ENCODE peak calls at places on chromosome 2, in seven cellular contexts. X is HL-60, P is endothelial cell of umbilical vein, R is HCT116, G is thoracic aorta, O is IMR-90, C is lower lobe of right lung. Y is an unnamed sample.

GRCh38 chr2:218152777-218153176 is 14.0 kb downstream of the CXCR1 start:
- DNase-seq in X (no peak), G (no peak), C (no peak), O (no peak), P (no peak), R (peak), Y (no peak)

GRCh38 chr2:120134263-120134662 is 88.9 kb downstream of the TMEM185B start:
- DNase-seq in C (no peak), G (no peak), R (peak), P (peak), O (peak), X (no peak), Y (peak)

GRCh38 chr2:73034661-73035374 is 36.7 kb downstream of the SFXN5 start:
- DNase-seq in C (no peak), O (no peak), X (peak), G (no peak), R (no peak), P (no peak), Y (no peak)

GRCh38 chr2:97868986-97869721 is 126.6 kb downstream of the TMEM131 start:
- DNase-seq in O (peak), C (no peak), R (peak), G (peak), X (no peak), P (peak), Y (peak)

GRCh38 chr2:234291765-234292204 is 205.1 kb downstream of the ARL4C start:
- DNase-seq in R (no peak), O (peak), P (peak), X (peak), C (no peak), G (no peak), Y (peak)

GRCh38 chr2:170937980-170938379 is 8.9 kb downstream of the GORASP2 start:
- DNase-seq in G (no peak), C (no peak), O (no peak), R (no peak), X (no peak), P (no peak), Y (no peak)

GRCh38 chr2:134448650-134449049 is 194.8 kb downstream of the MGAT5 start:
- DNase-seq in G (no peak), R (no peak), C (no peak), X (no peak), O (no peak), P (no peak), Y (no peak)

GRCh38 chr2:233422050-233422639 is 67.9 kb downstream of the DGKD start:
- DNase-seq in C (peak), G (no peak), X (no peak), O (no peak), P (no peak), R (no peak), Y (no peak)

GRCh38 chr2:119760876-119761275 is 1.2 kb downstream of the PTPN4 start:
- DNase-seq in X (no peak), G (no peak), O (peak), P (peak), C (no peak), R (no peak), Y (peak)

GRCh38 chr2:205197468-205198129 is 484.7 kb upstream of the NRP2 start:
- DNase-seq in G (no peak), P (no peak), C (no peak), X (no peak), R (no peak), O (no peak), Y (no peak)

GRCh38 chr2:203532957-203533695 is 2.0 kb downstream of the RAPH1 start:
- DNase-seq in C (no peak), P (peak), G (no peak), R (no peak), X (no peak), O (peak), Y (peak)

GRCh38 chr2:239727776-239728600 is 297.2 kb downstream of the NDUFA10 start:
- DNase-seq in P (no peak), G (no peak), C (peak), X (no peak), R (no peak), O (no peak), Y (no peak)

GRCh38 chr2:237884681-237885080 is 25.3 kb downstream of the RAMP1 start:
- DNase-seq in G (no peak), P (no peak), O (no peak), C (peak), X (no peak), R (no peak), Y (no peak)

GRCh38 chr2:30268296-30268871 is 37.0 kb downstream of the LBH start:
- DNase-seq in R (no peak), G (no peak), O (no peak), C (no peak), X (no peak), P (no peak), Y (no peak)

GRCh38 chr2:76641506-76641905 is 880.7 kb downstream of the LRRTM4 start:
- DNase-seq in C (no peak), G (no peak), P (no peak), R (no peak), X (no peak), O (no peak), Y (no peak)

GRCh38 chr2:197705912-197706838 is 1.0 kb downstream of the MARS2 start:
- DNase-seq in P (no peak), O (peak), G (no peak), R (no peak), X (peak), C (no peak), Y (no peak)

GRCh38 chr2:64602436-64602835 is 51.3 kb downstream of the SERTAD2 start:
- DNase-seq in C (no peak), G (no peak), R (no peak), P (no peak), X (no peak), O (no peak), Y (no peak)

GRCh38 chr2:218482651-218483050 is 63.7 kb downstream of the VIL1 start:
- DNase-seq in P (no peak), C (no peak), O (no peak), R (no peak), X (no peak), G (no peak), Y (no peak)

GRCh38 chr2:96427917-96428316 is 77.2 kb downstream of the NEURL3 start:
- DNase-seq in C (no peak), X (no peak), O (peak), R (peak), G (no peak), P (peak), Y (peak)

GRCh38 chr2:5938566-5938896 is 246.3 kb downstream of the SOX11 start:
- DNase-seq in R (no peak), O (no peak), X (no peak), P (no peak), C (no peak), G (no peak), Y (no peak)

GRCh38 chr2:231162036-231162345 is 36.4 kb upstream of the ARMC9 start:
- DNase-seq in C (no peak), X (no peak), G (no peak), P (peak), R (no peak), O (peak), Y (peak)

GRCh38 chr2:217001740-217002139 is 141.9 kb upstream of the TNP1 start:
- DNase-seq in O (no peak), R (no peak), P (no peak), G (no peak), C (no peak), X (no peak), Y (no peak)

GRCh38 chr2:158967731-158968395 is 577 bp upstream of the TANC1 start:
- DNase-seq in C (no peak), X (no peak), R (no peak), G (no peak), P (peak), O (peak), Y (peak)

GRCh38 chr2:61694312-61695274 is 156.4 kb upstream of the XPO1 start:
- DNase-seq in C (peak), O (peak), P (peak), R (peak), X (peak), G (peak), Y (peak)

GRCh38 chr2:237876518-237876917 is 17.1 kb downstream of the RAMP1 start:
- DNase-seq in X (no peak), R (no peak), C (peak), O (no peak), G (no peak), P (no peak), Y (no peak)

GRCh38 chr2:86413296-86414085 is 27.7 kb upstream of the KDM3A start:
- DNase-seq in G (no peak), X (no peak), C (no peak), P (peak), R (no peak), O (no peak), Y (no peak)

GRCh38 chr2:158997037-158997785 is 28.8 kb downstream of the TANC1 start:
- DNase-seq in R (no peak), P (peak), C (no peak), X (no peak), G (no peak), O (no peak), Y (no peak)

GRCh38 chr2:79511320-79511951 is 1.4 kb upstream of the CTNNA2 start:
- DNase-seq in R (no peak), O (peak), X (no peak), C (peak), P (peak), G (no peak), Y (peak)

GRCh38 chr2:68362749-68363148 is 2.3 kb upstream of the PLEK start:
- DNase-seq in G (no peak), X (peak), O (no peak), R (no peak), C (no peak), P (no peak), Y (no peak)
- H3K4me3 ChIP-seq in G (no peak), X (no peak), O (no peak), R (no peak), C (no peak), P (no peak), Y (no peak)

DNA sequence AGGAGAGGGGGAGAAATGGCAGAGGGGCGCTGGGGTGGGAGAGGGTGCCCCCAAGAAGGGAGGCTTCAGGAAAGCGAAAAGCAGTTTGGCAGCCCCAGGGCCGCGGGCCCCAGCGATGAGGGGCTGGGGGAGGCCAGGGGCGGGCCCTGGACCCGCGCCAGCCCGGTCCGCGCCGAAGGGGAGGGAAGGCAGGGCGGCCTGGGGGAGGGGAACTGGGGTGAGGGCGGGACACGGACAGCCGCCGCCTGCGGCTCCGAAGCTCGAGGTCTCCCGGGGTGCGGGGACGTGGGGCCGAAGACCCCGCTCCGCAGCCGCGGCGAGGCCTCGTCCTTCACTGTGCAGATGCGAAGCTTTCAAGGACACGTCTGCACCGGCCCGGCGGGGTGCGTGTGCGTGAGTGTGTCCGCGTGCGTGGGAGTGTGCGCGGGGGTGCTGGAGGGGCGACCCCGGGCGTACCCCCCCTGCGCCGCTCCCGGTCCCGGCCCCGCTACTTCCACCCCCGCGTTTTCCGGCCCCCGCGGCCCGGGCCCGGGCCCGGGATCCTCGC is 1.3 kb downstream of the DNMT3A start:
- DNase-seq in P (no peak), O (no peak), X (no peak), R (no peak), G (no peak), C (peak), Y (no peak)
- H3K4me3 ChIP-seq in P (no peak), O (peak), X (peak), R (peak), G (peak), C (peak), Y (peak)

DNA sequence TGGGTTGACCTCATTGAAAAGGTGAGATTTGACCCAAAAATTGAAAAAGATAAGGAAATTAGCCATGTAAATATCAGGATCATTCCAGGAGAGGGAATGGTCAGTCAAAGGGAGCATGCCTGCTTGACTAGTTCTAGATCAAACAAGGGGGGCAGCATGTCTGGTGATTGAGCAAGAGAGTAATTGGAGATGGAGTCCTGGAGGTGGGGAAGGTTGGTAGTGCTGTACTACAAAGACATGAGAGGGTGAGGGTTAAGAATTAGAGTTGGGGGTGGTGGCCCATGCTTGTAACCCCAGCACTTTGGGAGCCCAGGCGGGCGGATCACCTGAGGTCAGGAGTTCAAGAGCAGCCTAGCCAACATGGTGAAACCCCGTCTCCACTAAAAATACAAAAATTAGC is 2.0 kb downstream of the MRPL30 start:
- DNase-seq in O (peak), R (no peak), G (no peak), P (no peak), X (no peak), C (no peak), Y (no peak)
- H3K4me3 ChIP-seq in O (no peak), R (no peak), G (no peak), P (no peak), X (no peak), C (no peak), Y (no peak)

GRCh38 chr2:172339431-172340010 is 87.9 kb upstream of the ITGA6 start:
- DNase-seq in G (no peak), X (no peak), C (no peak), O (peak), R (no peak), P (peak), Y (peak)
- H3K4me3 ChIP-seq in G (peak), X (no peak), C (no peak), O (no peak), R (no peak), P (no peak), Y (no peak)

DNA sequence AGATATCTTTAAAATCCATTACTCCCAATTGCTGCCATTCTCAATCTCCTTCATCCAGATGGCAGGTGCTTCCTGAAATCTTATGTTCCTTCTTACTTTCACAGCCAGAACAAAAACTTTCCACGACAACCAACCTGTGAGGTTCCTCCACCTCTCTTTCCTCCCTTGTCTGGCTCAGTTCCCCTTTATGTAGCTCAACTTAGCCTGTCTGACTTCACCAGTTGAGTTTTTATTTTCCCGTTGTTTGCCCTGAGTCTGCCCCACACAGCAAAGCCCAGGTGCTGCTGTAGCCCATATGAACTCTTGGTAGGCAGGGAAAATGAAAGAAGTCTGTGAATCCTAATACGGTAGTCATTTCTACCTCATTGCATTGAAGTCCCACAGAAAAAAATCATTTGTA is 112.5 kb downstream of the MREG start:
- DNase-seq in C (no peak), X (peak), R (no peak), O (no peak), P (peak), G (no peak), Y (no peak)
- H3K4me3 ChIP-seq in C (no peak), X (no peak), R (no peak), O (no peak), P (no peak), G (no peak), Y (no peak)

DNA sequence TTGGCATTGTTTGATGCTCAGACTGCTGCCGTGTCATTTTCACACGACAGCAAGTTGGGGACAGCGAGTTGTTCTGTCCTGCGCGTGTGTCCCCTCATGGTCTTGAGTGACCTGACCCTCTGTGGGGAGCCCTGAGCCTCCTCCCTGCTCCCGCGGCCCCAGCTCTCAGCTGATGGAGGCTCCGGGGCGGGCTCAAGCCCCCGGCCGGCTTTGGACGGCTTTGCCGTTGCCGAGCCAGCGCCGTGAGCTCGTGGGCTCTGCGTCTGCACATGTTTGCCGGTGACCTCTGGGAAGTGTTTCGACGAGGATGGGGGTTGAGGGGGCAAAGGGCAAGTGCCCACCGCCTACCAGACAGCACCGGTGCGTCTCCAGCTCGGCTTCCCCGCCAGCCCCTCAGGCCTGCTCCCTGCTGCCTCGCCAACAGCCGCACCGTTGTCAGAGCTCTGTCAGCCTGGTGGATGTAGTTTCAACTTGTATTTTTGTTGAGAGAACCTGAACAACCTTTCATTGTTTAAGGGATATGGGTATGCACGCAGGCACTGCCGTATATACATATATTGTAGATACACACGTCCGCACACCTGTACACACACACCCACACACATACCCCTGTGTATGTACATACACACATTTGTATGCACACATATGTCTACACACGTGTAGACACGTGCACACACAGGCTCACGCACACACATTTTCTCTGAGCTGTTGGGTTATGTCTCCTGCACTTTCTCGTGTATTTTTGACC is 13.7 kb downstream of the PDCD1 start:
- DNase-seq in X (no peak), O (no peak), P (no peak), G (no peak), R (no peak), C (peak), Y (no peak)
- H3K4me3 ChIP-seq in X (no peak), O (no peak), P (no peak), G (peak), R (peak), C (peak), Y (no peak)

GRCh38 chr2:220315098-220315785 is 687.8 kb downstream of the SLC4A3 start:
- DNase-seq in O (no peak), C (no peak), X (no peak), G (no peak), P (no peak), R (no peak), Y (peak)
- H3K4me3 ChIP-seq in O (no peak), C (no peak), X (no peak), G (no peak), P (no peak), R (no peak), Y (no peak)

DNA sequence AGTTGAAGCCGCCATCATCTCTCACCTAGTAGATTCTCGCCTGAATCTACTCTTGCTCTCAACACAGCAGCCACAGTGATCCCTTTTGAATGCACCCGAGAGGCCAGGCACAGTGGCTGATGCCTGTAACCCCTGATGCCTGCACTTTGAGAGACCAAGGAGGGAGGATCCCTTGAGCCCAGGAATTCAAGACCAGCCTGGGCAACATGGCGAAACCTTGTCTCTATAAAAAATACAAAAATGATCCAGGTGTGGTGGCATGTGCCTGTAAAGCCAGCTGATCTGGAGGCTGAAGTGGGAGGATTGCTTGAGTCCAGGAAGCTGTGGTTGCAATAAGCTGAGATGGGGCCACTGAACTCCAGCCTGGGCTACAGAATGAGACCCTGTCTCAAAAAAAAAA is 60.3 kb upstream of the EML4 start:
- DNase-seq in C (no peak), P (no peak), G (no peak), X (no peak), O (no peak), R (no peak), Y (no peak)
- H3K4me3 ChIP-seq in C (no peak), P (no peak), G (no peak), X (no peak), O (no peak), R (no peak), Y (no peak)

GRCh38 chr2:19859565-19859964 is 42.2 kb downstream of the TTC32 start:
- DNase-seq in X (no peak), O (peak), C (no peak), P (no peak), G (no peak), R (no peak), Y (no peak)
- H3K4me3 ChIP-seq in X (no peak), O (no peak), C (no peak), P (no peak), G (peak), R (no peak), Y (no peak)

GRCh38 chr2:226174390-226174789 is 625.2 kb downstream of the IRS1 start:
- DNase-seq in O (no peak), G (no peak), R (no peak), X (no peak), P (no peak), C (no peak), Y (no peak)

GRCh38 chr2:226179010-226179409 is 620.6 kb downstream of the IRS1 start:
- DNase-seq in O (no peak), P (no peak), X (no peak), C (no peak), R (peak), G (no peak), Y (no peak)

GRCh38 chr2:226180485-226180884 is 619.1 kb downstream of the IRS1 start:
- DNase-seq in P (no peak), O (no peak), X (no peak), C (peak), R (no peak), G (no peak), Y (no peak)

GRCh38 chr2:226172939-226173338 is 626.7 kb downstream of the IRS1 start:
- DNase-seq in C (no peak), R (no peak), O (no peak), G (no peak), X (no peak), P (no peak), Y (no peak)

GRCh38 chr2:226176298-226176984 is 623.2 kb downstream of the IRS1 start:
- DNase-seq in O (no peak), P (no peak), X (no peak), G (no peak), C (no peak), R (no peak), Y (no peak)
- H3K4me3 ChIP-seq in O (no peak), P (no peak), X (no peak), G (no peak), C (no peak), R (no peak), Y (no peak)

Y was measured in fibroblast of the aortic adventitia.